ENCODE peak calls at places on chromosome 21, in ten cellular contexts. M, Y, C, D, R, W, N, I, B and P are unnamed samples.

GRCh38 chr21:33374080-33374873 is 28.9 kb upstream of the IFNGR2 start:
- DNase-seq in C (no peak), Y (peak), D (peak), W (peak), B (peak), I (peak), N (no peak), M (peak), R (peak), P (peak)

GRCh38 chr21:35476616-35477395 is 427.7 kb upstream of the RUNX1 start:
- DNase-seq in M (no peak), R (no peak), Y (no peak), I (peak), W (no peak), C (no peak), N (no peak), D (no peak), B (no peak), P (no peak)

GRCh38 chr21:21463456-21463855 is 465.2 kb downstream of the NCAM2 start:
- DNase-seq in N (no peak), R (no peak), Y (no peak), C (no peak), I (no peak), M (no peak), D (no peak), B (no peak), W (no peak), P (no peak)

GRCh38 chr21:41616063-41616591 is 108.2 kb upstream of the TMPRSS2 start:
- DNase-seq in C (peak), R (no peak), Y (no peak), M (no peak), N (no peak), D (no peak), B (no peak), I (peak), W (no peak), P (no peak)

GRCh38 chr21:29174607-29175013 is 44.2 kb downstream of the MAP3K7CL start:
- DNase-seq in M (no peak), W (no peak), I (no peak), B (peak), D (no peak), C (no peak), Y (no peak), R (no peak), N (no peak), P (no peak)

GRCh38 chr21:44485254-44485793 is 30.0 kb downstream of the LRRC3 start:
- DNase-seq in W (no peak), I (no peak), R (peak), B (peak), M (peak), N (no peak), D (peak), C (no peak), Y (peak), P (no peak)

GRCh38 chr21:26072891-26073615 is 97.5 kb downstream of the APP start:
- DNase-seq in N (no peak), B (no peak), D (no peak), Y (no peak), W (no peak), R (no peak), I (peak), M (no peak), C (peak), P (no peak)

GRCh38 chr21:42474043-42474831 is 21.8 kb downstream of the RSPH1 start:
- DNase-seq in B (peak), M (no peak), R (peak), C (peak), N (no peak), D (no peak), Y (no peak), I (no peak), W (no peak), P (peak)

GRCh38 chr21:26124421-26124833 is 46.1 kb downstream of the APP start:
- DNase-seq in I (peak), C (no peak), D (no peak), N (no peak), W (no peak), B (peak), R (no peak), M (no peak), Y (no peak), P (peak)

GRCh38 chr21:43916076-43916475 is 51.1 kb downstream of the AGPAT3 start:
- DNase-seq in M (no peak), R (no peak), C (no peak), N (no peak), Y (no peak), I (no peak), W (no peak), B (no peak), D (no peak), P (no peak)

GRCh38 chr21:42317341-42317741 is 2.1 kb upstream of the TFF3 start:
- DNase-seq in M (no peak), D (no peak), C (no peak), I (no peak), N (no peak), R (peak), W (no peak), B (no peak), Y (no peak), P (no peak)

GRCh38 chr21:16551101-16551695 is 821.4 kb downstream of the USP25 start:
- DNase-seq in B (peak), Y (no peak), R (no peak), M (no peak), I (no peak), N (no peak), D (no peak), W (no peak), C (no peak), P (no peak)

GRCh38 chr21:32020551-32020950 is 147.7 kb downstream of the HUNK start:
- DNase-seq in C (no peak), M (no peak), R (no peak), I (no peak), Y (no peak), W (no peak), B (no peak), D (no peak), N (no peak), P (no peak)

GRCh38 chr21:41612674-41613250 is 104.8 kb upstream of the TMPRSS2 start:
- DNase-seq in B (peak), M (peak), R (peak), W (no peak), C (peak), I (peak), Y (no peak), N (no peak), D (peak), P (peak)

GRCh38 chr21:30942192-30942591 is 60.8 kb upstream of the KRTAP11-1 start:
- DNase-seq in W (no peak), N (no peak), I (no peak), D (no peak), M (no peak), Y (no peak), C (no peak), B (no peak), R (peak), P (no peak)

GRCh38 chr21:45768011-45768740 is 124.7 kb downstream of the PCBP3 start:
- DNase-seq in W (no peak), M (peak), C (no peak), N (no peak), B (no peak), R (no peak), I (peak), Y (peak), D (no peak), P (no peak)

GRCh38 chr21:14616303-14617039 is 70.4 kb upstream of the SAMSN1 start:
- DNase-seq in B (no peak), I (no peak), R (no peak), C (no peak), N (no peak), Y (no peak), D (no peak), W (no peak), M (no peak), P (peak)

GRCh38 chr21:33981341-33982101 is 65.9 kb upstream of the ATP5PO start:
- DNase-seq in C (no peak), N (no peak), B (no peak), W (no peak), Y (no peak), M (no peak), D (no peak), R (no peak), I (no peak), P (no peak)

GRCh38 chr21:37551406-37552355 is 185.1 kb downstream of the DYRK1A start:
- DNase-seq in B (no peak), R (peak), M (no peak), I (no peak), C (peak), D (no peak), Y (no peak), W (no peak), N (peak), P (no peak)

GRCh38 chr21:38170283-38170682 is 86.5 kb upstream of the KCNJ15 start:
- DNase-seq in M (peak), Y (no peak), I (peak), W (no peak), D (no peak), B (peak), R (peak), C (no peak), N (no peak), P (peak)

GRCh38 chr21:28317177-28317950 is 675.3 kb downstream of the LTN1 start:
- DNase-seq in C (no peak), R (no peak), Y (no peak), I (no peak), W (no peak), M (no peak), N (no peak), D (no peak), B (no peak), P (no peak)

GRCh38 chr21:46158666-46159300 is 3.4 kb upstream of the FTCD start:
- DNase-seq in R (no peak), B (no peak), N (no peak), M (no peak), W (no peak), Y (no peak), C (no peak), I (no peak), D (no peak), P (no peak)

GRCh38 chr21:14754259-14754604 is 208.1 kb upstream of the SAMSN1 start:
- DNase-seq in W (no peak), I (no peak), D (no peak), N (no peak), R (no peak), M (no peak), B (no peak), Y (no peak), C (no peak), P (no peak)

GRCh38 chr21:25573409-25574206 is 33.7 kb downstream of the MRPL39 start:
- DNase-seq in I (peak), R (peak), B (peak), W (no peak), D (no peak), N (no peak), M (peak), Y (peak), C (peak), P (peak)